ENCODE peak calls at places on chromosomes 13 and 19, in four cellular contexts. One of them, this sample, is unnamed.
A peak's percentile ranks its signal among the peaks of the same experiment; 100 is the strongest.

GRCh38 chr19:35015576-35016351 is 14.5 kb upstream of the SCN1B start:
- DNase-seq in stimulated activated CD8-positive, alpha-beta memory T cell treated with anti-CD3 and anti-CD28 coated beads, Interleukin-4, amount 100 ng/mL, for 1 hour: no peak
- DNase-seq in pulmonary artery endothelial cell: no peak
- DNase-seq in left colon: no peak
- DNase-seq in this sample: no peak

GRCh38 chr19:29674374-29675119 is 9.3 kb downstream of the PLEKHF1 start:
- DNase-seq in pulmonary artery endothelial cell: no peak
- DNase-seq in stimulated activated CD8-positive, alpha-beta memory T cell treated with anti-CD3 and anti-CD28 coated beads, Interleukin-4, amount 100 ng/mL, for 1 hour: no peak
- DNase-seq in left colon: no peak
- DNase-seq in this sample: peak; percentile 9

GRCh38 chr13:36778083-36778671 is 40.8 kb upstream of the RFXAP start:
- DNase-seq in left colon: no peak
- DNase-seq in pulmonary artery endothelial cell: no peak
- DNase-seq in stimulated activated CD8-positive, alpha-beta memory T cell treated with anti-CD3 and anti-CD28 coated beads, Interleukin-4, amount 100 ng/mL, for 1 hour: no peak
- DNase-seq in this sample: no peak

GRCh38 chr19:28667348-28667977 is 545.5 kb downstream of the UQCRFS1 start:
- DNase-seq in pulmonary artery endothelial cell: no peak
- DNase-seq in stimulated activated CD8-positive, alpha-beta memory T cell treated with anti-CD3 and anti-CD28 coated beads, Interleukin-4, amount 100 ng/mL, for 1 hour: no peak
- DNase-seq in left colon: no peak
- DNase-seq in this sample: no peak

GRCh38 chr13:40087021-40088002 is 431.9 kb downstream of the COG6 start:
- DNase-seq in left colon: no peak
- DNase-seq in pulmonary artery endothelial cell: no peak
- DNase-seq in stimulated activated CD8-positive, alpha-beta memory T cell treated with anti-CD3 and anti-CD28 coated beads, Interleukin-4, amount 100 ng/mL, for 1 hour: no peak
- DNase-seq in this sample: no peak

GRCh38 chr19:49988433-49988832 is 27.5 kb upstream of the SIGLEC11 start:
- DNase-seq in stimulated activated CD8-positive, alpha-beta memory T cell treated with anti-CD3 and anti-CD28 coated beads, Interleukin-4, amount 100 ng/mL, for 1 hour: no peak
- DNase-seq in left colon: no peak
- DNase-seq in pulmonary artery endothelial cell: no peak
- DNase-seq in this sample: no peak

GRCh38 chr13:48144413-48145035 is 49.6 kb upstream of the MED4 start:
- DNase-seq in left colon: no peak
- DNase-seq in pulmonary artery endothelial cell: peak; percentile 90
- DNase-seq in stimulated activated CD8-positive, alpha-beta memory T cell treated with anti-CD3 and anti-CD28 coated beads, Interleukin-4, amount 100 ng/mL, for 1 hour: no peak
- DNase-seq in this sample: no peak

GRCh38 chr19:7540761-7541480 is 5.4 kb downstream of the PNPLA6 start:
- DNase-seq in left colon: no peak
- DNase-seq in pulmonary artery endothelial cell: no peak
- DNase-seq in stimulated activated CD8-positive, alpha-beta memory T cell treated with anti-CD3 and anti-CD28 coated beads, Interleukin-4, amount 100 ng/mL, for 1 hour: no peak
- DNase-seq in this sample: no peak

GRCh38 chr19:55253842-55254624 is 4.8 kb downstream of the PPP6R1 start:
- DNase-seq in stimulated activated CD8-positive, alpha-beta memory T cell treated with anti-CD3 and anti-CD28 coated beads, Interleukin-4, amount 100 ng/mL, for 1 hour: no peak
- DNase-seq in pulmonary artery endothelial cell: no peak
- DNase-seq in left colon: no peak
- DNase-seq in this sample: no peak

GRCh38 chr19:42313096-42313839 is at the start of gene TMEM145:
- DNase-seq in left colon: no peak
- DNase-seq in pulmonary artery endothelial cell: no peak
- DNase-seq in stimulated activated CD8-positive, alpha-beta memory T cell treated with anti-CD3 and anti-CD28 coated beads, Interleukin-4, amount 100 ng/mL, for 1 hour: no peak
- DNase-seq in this sample: no peak

GRCh38 chr13:84917252-84917878 is 881.9 kb downstream of the SLITRK6 start:
- DNase-seq in left colon: no peak
- DNase-seq in pulmonary artery endothelial cell: no peak
- DNase-seq in stimulated activated CD8-positive, alpha-beta memory T cell treated with anti-CD3 and anti-CD28 coated beads, Interleukin-4, amount 100 ng/mL, for 1 hour: no peak
- DNase-seq in this sample: no peak

GRCh38 chr19:3034845-3035541 is 5.9 kb upstream of the TLE2 start:
- DNase-seq in stimulated activated CD8-positive, alpha-beta memory T cell treated with anti-CD3 and anti-CD28 coated beads, Interleukin-4, amount 100 ng/mL, for 1 hour: no peak
- DNase-seq in left colon: peak; percentile 53
- DNase-seq in pulmonary artery endothelial cell: no peak
- DNase-seq in this sample: no peak

GRCh38 chr13:94595006-94595942 is 678 bp downstream of the TGDS start:
- DNase-seq in stimulated activated CD8-positive, alpha-beta memory T cell treated with anti-CD3 and anti-CD28 coated beads, Interleukin-4, amount 100 ng/mL, for 1 hour: no peak
- DNase-seq in left colon: no peak
- DNase-seq in pulmonary artery endothelial cell: no peak
- DNase-seq in this sample: no peak

GRCh38 chr13:78192721-78193120 is 274.1 kb upstream of the EDNRB start:
- DNase-seq in pulmonary artery endothelial cell: no peak
- DNase-seq in left colon: no peak
- DNase-seq in stimulated activated CD8-positive, alpha-beta memory T cell treated with anti-CD3 and anti-CD28 coated beads, Interleukin-4, amount 100 ng/mL, for 1 hour: no peak
- DNase-seq in this sample: no peak

GRCh38 chr13:57857945-57858344 is 226.4 kb downstream of the PCDH17 start:
- DNase-seq in left colon: no peak
- DNase-seq in pulmonary artery endothelial cell: no peak
- DNase-seq in stimulated activated CD8-positive, alpha-beta memory T cell treated with anti-CD3 and anti-CD28 coated beads, Interleukin-4, amount 100 ng/mL, for 1 hour: no peak
- DNase-seq in this sample: no peak

GRCh38 chr19:952680-953500 is 27.1 kb downstream of the ARID3A start:
- DNase-seq in left colon: no peak
- DNase-seq in stimulated activated CD8-positive, alpha-beta memory T cell treated with anti-CD3 and anti-CD28 coated beads, Interleukin-4, amount 100 ng/mL, for 1 hour: no peak
- DNase-seq in pulmonary artery endothelial cell: no peak
- DNase-seq in this sample: no peak

GRCh38 chr13:99384468-99384867 is 77.3 kb upstream of the GPR183 start:
- DNase-seq in left colon: no peak
- DNase-seq in pulmonary artery endothelial cell: no peak
- DNase-seq in stimulated activated CD8-positive, alpha-beta memory T cell treated with anti-CD3 and anti-CD28 coated beads, Interleukin-4, amount 100 ng/mL, for 1 hour: no peak
- DNase-seq in this sample: no peak

GRCh38 chr19:35144600-35145436 is 1.8 kb downstream of the FXYD7 start:
- DNase-seq in stimulated activated CD8-positive, alpha-beta memory T cell treated with anti-CD3 and anti-CD28 coated beads, Interleukin-4, amount 100 ng/mL, for 1 hour: no peak
- DNase-seq in pulmonary artery endothelial cell: no peak
- DNase-seq in left colon: peak; percentile 89
- DNase-seq in this sample: no peak

GRCh38 chr19:33501957-33502356 is 19.6 kb downstream of the PEPD start:
- DNase-seq in stimulated activated CD8-positive, alpha-beta memory T cell treated with anti-CD3 and anti-CD28 coated beads, Interleukin-4, amount 100 ng/mL, for 1 hour: no peak
- DNase-seq in pulmonary artery endothelial cell: no peak
- DNase-seq in left colon: no peak
- DNase-seq in this sample: no peak

GRCh38 chr13:38564751-38565150 is 122.1 kb upstream of the FREM2 start:
- DNase-seq in pulmonary artery endothelial cell: no peak
- DNase-seq in stimulated activated CD8-positive, alpha-beta memory T cell treated with anti-CD3 and anti-CD28 coated beads, Interleukin-4, amount 100 ng/mL, for 1 hour: no peak
- DNase-seq in left colon: no peak
- DNase-seq in this sample: no peak

GRCh38 chr19:47897857-47898256 is 11.7 kb upstream of the SULT2A1 start:
- DNase-seq in stimulated activated CD8-positive, alpha-beta memory T cell treated with anti-CD3 and anti-CD28 coated beads, Interleukin-4, amount 100 ng/mL, for 1 hour: no peak
- DNase-seq in pulmonary artery endothelial cell: no peak
- DNase-seq in left colon: no peak
- DNase-seq in this sample: no peak

GRCh38 chr19:1509589-1510441 is 3.0 kb downstream of the ADAMTSL5 start:
- DNase-seq in stimulated activated CD8-positive, alpha-beta memory T cell treated with anti-CD3 and anti-CD28 coated beads, Interleukin-4, amount 100 ng/mL, for 1 hour: no peak
- DNase-seq in left colon: no peak
- DNase-seq in pulmonary artery endothelial cell: no peak
- DNase-seq in this sample: no peak

GRCh38 chr13:42539670-42540069 is 34.3 kb upstream of the TNFSF11 start:
- DNase-seq in stimulated activated CD8-positive, alpha-beta memory T cell treated with anti-CD3 and anti-CD28 coated beads, Interleukin-4, amount 100 ng/mL, for 1 hour: no peak
- DNase-seq in left colon: no peak
- DNase-seq in pulmonary artery endothelial cell: peak; percentile 36
- DNase-seq in this sample: no peak

GRCh38 chr13:40490086-40490723 is 176.2 kb downstream of the FOXO1 start:
- DNase-seq in pulmonary artery endothelial cell: no peak
- DNase-seq in stimulated activated CD8-positive, alpha-beta memory T cell treated with anti-CD3 and anti-CD28 coated beads, Interleukin-4, amount 100 ng/mL, for 1 hour: peak; percentile 17
- DNase-seq in left colon: no peak
- DNase-seq in this sample: no peak

GRCh38 chr19:719081-719512 is 10.4 kb downstream of the PALM start:
- DNase-seq in left colon: no peak
- DNase-seq in stimulated activated CD8-positive, alpha-beta memory T cell treated with anti-CD3 and anti-CD28 coated beads, Interleukin-4, amount 100 ng/mL, for 1 hour: no peak
- DNase-seq in pulmonary artery endothelial cell: no peak
- DNase-seq in this sample: no peak

GRCh38 chr19:31890230-31890629 is 455.2 kb upstream of the ZNF507 start:
- DNase-seq in stimulated activated CD8-positive, alpha-beta memory T cell treated with anti-CD3 and anti-CD28 coated beads, Interleukin-4, amount 100 ng/mL, for 1 hour: no peak
- DNase-seq in pulmonary artery endothelial cell: no peak
- DNase-seq in left colon: no peak
- DNase-seq in this sample: no peak

GRCh38 chr13:111900390-111901180 is 166.4 kb upstream of the SOX1 start:
- DNase-seq in stimulated activated CD8-positive, alpha-beta memory T cell treated with anti-CD3 and anti-CD28 coated beads, Interleukin-4, amount 100 ng/mL, for 1 hour: no peak
- DNase-seq in pulmonary artery endothelial cell: no peak
- DNase-seq in left colon: no peak
- DNase-seq in this sample: no peak

GRCh38 chr13:73608157-73608516 is 526.1 kb downstream of the KLF12 start:
- DNase-seq in left colon: no peak
- DNase-seq in pulmonary artery endothelial cell: no peak
- DNase-seq in stimulated activated CD8-positive, alpha-beta memory T cell treated with anti-CD3 and anti-CD28 coated beads, Interleukin-4, amount 100 ng/mL, for 1 hour: no peak
- DNase-seq in this sample: no peak

GRCh38 chr19:16594131-16594586 is 21.9 kb upstream of the SLC35E1 start:
- DNase-seq in left colon: no peak
- DNase-seq in stimulated activated CD8-positive, alpha-beta memory T cell treated with anti-CD3 and anti-CD28 coated beads, Interleukin-4, amount 100 ng/mL, for 1 hour: no peak
- DNase-seq in pulmonary artery endothelial cell: no peak
- DNase-seq in this sample: no peak

GRCh38 chr19:30059741-30060140 is 117.7 kb downstream of the URI1 start:
- DNase-seq in pulmonary artery endothelial cell: no peak
- DNase-seq in stimulated activated CD8-positive, alpha-beta memory T cell treated with anti-CD3 and anti-CD28 coated beads, Interleukin-4, amount 100 ng/mL, for 1 hour: no peak
- DNase-seq in left colon: no peak
- DNase-seq in this sample: no peak

GRCh38 chr13:23824355-23824754 is 64.8 kb downstream of the MIPEP start:
- DNase-seq in stimulated activated CD8-positive, alpha-beta memory T cell treated with anti-CD3 and anti-CD28 coated beads, Interleukin-4, amount 100 ng/mL, for 1 hour: no peak
- DNase-seq in pulmonary artery endothelial cell: no peak
- DNase-seq in left colon: no peak
- DNase-seq in this sample: no peak

This sample was measured in omental fat pad.